ENCODE peak calls at places on chromosome 21, in seven cellular contexts. T, D, P, K, S, R and V are unnamed samples.
A peak's percentile ranks its signal among the peaks of the same experiment; 100 is the strongest.

GRCh38 chr21:26933448-26933847 is 33.4 kb downstream of the ADAMTS5 start:
- DNase-seq in P (no peak), D (no peak), R (no peak), S (no peak), T (peak; percentile 49), K (no peak), V (no peak)

GRCh38 chr21:38796426-38796825 is 9.3 kb upstream of the ETS2 start:
- DNase-seq in K (no peak), P (no peak), D (peak; percentile 56), S (no peak), R (no peak), T (peak; percentile 63), V (no peak)

GRCh38 chr21:19049567-19049966 is 646.0 kb upstream of the TMPRSS15 start:
- DNase-seq in D (no peak), T (no peak), S (peak; percentile 8), K (no peak), R (no peak), P (no peak), V (no peak)

GRCh38 chr21:34766862-34767261 is 98.1 kb downstream of the CLIC6 start:
- DNase-seq in P (no peak), D (no peak), T (no peak), S (no peak), R (no peak), K (no peak), V (no peak)

GRCh38 chr21:18522181-18522771 is 118.7 kb upstream of the TMPRSS15 start:
- DNase-seq in D (no peak), S (peak; percentile 10), P (no peak), K (no peak), R (no peak), T (peak; percentile 4), V (no peak)

GRCh38 chr21:21751286-21751685 is 753.1 kb downstream of the NCAM2 start:
- DNase-seq in S (no peak), T (no peak), P (no peak), K (no peak), R (no peak), D (no peak), V (no peak)

GRCh38 chr21:38269567-38269917 is 12.8 kb downstream of the KCNJ15 start:
- DNase-seq in S (no peak), P (no peak), R (no peak), D (no peak), T (peak; percentile 65), K (no peak), V (no peak)

GRCh38 chr21:39182484-39183271 is 573 bp downstream of the PSMG1 start:
- DNase-seq in P (no peak), D (no peak), K (peak; percentile 4), T (peak; percentile 46), S (peak; percentile 41), R (no peak), V (no peak)

GRCh38 chr21:28099296-28099695 is 893.4 kb downstream of the LTN1 start:
- DNase-seq in D (peak; percentile 10), K (no peak), R (no peak), T (peak; percentile 8), P (no peak), S (no peak), V (no peak)

GRCh38 chr21:30831194-30831765 is 1.7 kb upstream of the KRTAP7-1 start:
- DNase-seq in K (no peak), D (no peak), T (no peak), R (peak; percentile 77), S (peak; percentile 85), P (peak; percentile 8), V (peak; percentile 53)

GRCh38 chr21:25186278-25186677 is 421.0 kb downstream of the MRPL39 start:
- DNase-seq in P (no peak), T (no peak), S (no peak), K (no peak), R (no peak), D (no peak), V (no peak)

GRCh38 chr21:38917045-38917774 is 111.5 kb downstream of the ETS2 start:
- DNase-seq in K (no peak), S (no peak), D (no peak), P (no peak), T (no peak), R (no peak), V (no peak)

GRCh38 chr21:38814126-38815059 is 8.7 kb downstream of the ETS2 start:
- DNase-seq in P (no peak), T (no peak), R (no peak), S (peak; percentile 98), K (no peak), D (no peak), V (peak; percentile 79)

GRCh38 chr21:32256873-32257620 is 21.8 kb downstream of the MIS18A start:
- DNase-seq in P (no peak), D (peak; percentile 91), K (no peak), T (peak; percentile 93), R (no peak), S (peak; percentile 21), V (no peak)

GRCh38 chr21:45464309-45464708 is 59.3 kb downstream of the COL18A1 start:
- DNase-seq in D (no peak), S (no peak), T (no peak), R (no peak), P (no peak), K (no peak), V (no peak)
- H3K4ac ChIP-seq in D (no peak overlapping the region), S (no peak overlapping the region), T (no peak overlapping the region), R (no peak overlapping the region), P (no peak overlapping the region), K (no peak overlapping the region), V (no peak overlapping the region)

DNA sequence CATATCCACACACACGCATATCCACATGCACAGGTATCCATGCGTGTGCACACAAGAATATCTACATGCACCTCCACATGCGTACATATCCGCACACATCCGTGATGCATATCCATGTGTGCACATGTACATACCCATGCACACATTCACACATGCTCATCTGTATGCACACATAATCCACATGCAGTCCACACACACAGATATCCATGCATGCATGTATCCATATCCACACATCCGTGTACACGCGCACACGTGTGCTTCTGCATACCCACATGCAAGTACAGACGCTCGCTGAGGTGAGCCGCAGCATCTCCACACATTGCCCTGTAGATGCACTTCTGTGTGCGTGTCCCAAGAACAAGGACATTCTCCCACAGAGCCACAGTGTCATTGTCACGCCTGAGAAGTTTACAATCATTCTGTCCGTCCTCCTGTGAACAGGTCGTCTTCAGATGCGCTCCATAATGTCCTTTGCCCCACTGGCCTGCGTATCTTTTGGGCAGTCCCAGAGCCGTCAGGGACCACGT is 43.4 kb downstream of the COL18A1 start:
- DNase-seq in T (no peak), S (no peak), D (no peak), K (no peak), P (no peak), R (no peak), V (no peak)
- H3K79me1 ChIP-seq in T (peaks cover 22% of the 10 kb centered on the region), S (peaks cover 27% of the 10 kb centered on the region), D (peaks cover 30% of the 10 kb centered on the region), K (no peaks in the 10 kb centered on the region), P (peaks cover 8% of the 10 kb centered on the region), R (peaks cover 29% of the 10 kb centered on the region), V (peaks cover 7% of the 10 kb centered on the region)

DNA sequence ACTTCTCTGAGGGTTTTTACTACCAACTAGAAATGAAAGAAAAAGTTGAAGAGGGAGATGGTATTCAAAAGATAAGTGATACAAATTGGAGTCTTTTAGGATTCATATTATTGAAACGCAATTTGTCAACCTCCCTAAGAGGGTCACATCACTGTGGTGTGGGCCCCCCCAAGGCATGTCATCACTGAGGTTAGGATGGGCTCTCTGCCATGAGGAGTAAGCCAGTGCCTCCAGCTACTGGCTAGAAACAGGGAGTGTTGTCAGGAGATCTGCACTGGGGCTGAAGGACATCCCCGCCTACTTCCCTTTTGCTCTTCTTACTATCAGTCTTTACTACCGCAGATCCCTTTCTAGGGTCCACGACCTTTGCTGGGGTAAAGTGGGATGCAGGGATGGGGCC is 25.9 kb downstream of the ITSN1 start:
- DNase-seq in K (no peak), T (peak; percentile 45), P (no peak), R (no peak), S (no peak), D (peak; percentile 29), V (no peak)
- H3K4ac ChIP-seq in K (no peak overlapping the region), T (no peak overlapping the region), P (no peak overlapping the region), R (no peak overlapping the region), S (no peak overlapping the region), D (no peak overlapping the region), V (no peak overlapping the region)

DNA sequence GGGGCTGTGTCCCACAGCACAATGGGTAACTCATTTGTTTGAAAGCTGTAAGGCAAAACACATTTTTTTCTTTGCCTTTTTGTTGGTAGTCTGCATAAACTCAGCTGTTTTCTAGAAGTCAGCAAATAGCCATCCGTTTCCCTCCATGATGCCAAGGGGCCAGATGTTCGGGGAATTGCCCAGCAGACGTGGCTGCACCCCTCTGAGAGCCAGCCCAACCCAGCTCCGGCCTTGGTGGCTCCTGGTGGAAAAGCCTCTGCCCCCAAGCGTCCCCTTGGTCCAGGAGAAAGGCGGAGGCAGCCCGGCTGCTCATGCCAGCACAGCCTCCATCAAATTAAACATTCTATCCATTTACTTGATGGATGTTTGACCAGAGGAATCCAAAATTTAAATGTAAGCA is 58.3 kb upstream of the ADARB1 start:
- DNase-seq in K (no peak), R (no peak), S (no peak), T (no peak), P (no peak), D (no peak), V (no peak)
- H3K79me1 ChIP-seq in K (peaks cover 43% of the 10 kb centered on the region), R (no peaks in the 10 kb centered on the region), S (no peaks in the 10 kb centered on the region), T (no peaks in the 10 kb centered on the region), P (no peaks in the 10 kb centered on the region), D (peaks cover 2% of the 10 kb centered on the region), V (no peaks in the 10 kb centered on the region)

GRCh38 chr21:43759651-43760050 is 16.5 kb downstream of the CSTB start:
- DNase-seq in D (no peak), P (no peak), R (no peak), K (no peak), T (no peak), S (no peak), V (no peak)
- H3K4ac ChIP-seq in D (no peak overlapping the region), P (no peak overlapping the region), R (no peak overlapping the region), K (no peak overlapping the region), T (no peak overlapping the region), S (no peak overlapping the region), V (no peak overlapping the region)

DNA sequence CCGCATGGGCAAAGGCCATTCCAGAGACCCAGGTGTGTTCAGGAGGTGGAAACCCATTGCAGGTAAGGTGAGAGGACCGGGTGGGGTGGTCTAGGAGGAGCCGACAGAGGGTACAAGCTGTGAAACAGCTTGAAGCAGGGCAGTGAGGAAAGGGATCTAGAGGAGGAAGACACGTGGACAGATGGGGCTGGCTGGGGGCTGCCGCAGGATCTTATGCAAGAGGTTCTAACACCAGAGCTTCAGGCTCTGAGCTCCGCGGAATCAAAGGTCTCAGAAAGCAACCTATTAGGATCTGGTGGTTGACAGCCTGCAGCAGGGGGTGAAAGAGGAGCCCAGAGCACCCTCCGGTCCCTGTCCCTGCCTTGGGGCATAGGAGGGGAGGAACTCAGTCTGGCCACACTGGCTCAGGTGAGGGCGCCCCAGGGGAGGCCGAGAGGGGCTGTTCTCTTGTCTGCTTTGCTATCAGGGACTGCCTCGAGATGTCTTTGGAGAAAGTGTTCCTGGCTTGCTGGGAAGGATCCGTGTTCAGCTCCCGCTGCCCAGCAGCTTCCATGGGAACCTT is 1.9 kb downstream of the TFF1 start:
- DNase-seq in S (no peak), K (peak; percentile 78), D (no peak), T (no peak), R (no peak), P (no peak), V (no peak)
- H3K79me1 ChIP-seq in S (no peaks in the 10 kb centered on the region), K (no peaks in the 10 kb centered on the region), D (no peaks in the 10 kb centered on the region), T (no peaks in the 10 kb centered on the region), R (no peaks in the 10 kb centered on the region), P (no peaks in the 10 kb centered on the region), V (no peaks in the 10 kb centered on the region)

GRCh38 chr21:42307106-42307505 is 8.1 kb downstream of the TFF3 start:
- DNase-seq in T (no peak), P (no peak), R (no peak), D (no peak), K (no peak), S (no peak), V (no peak)
- H3K4ac ChIP-seq in T (no peak overlapping the region), P (no peak overlapping the region), R (no peak overlapping the region), D (no peak overlapping the region), K (no peak overlapping the region), S (no peak overlapping the region), V (no peak overlapping the region)

GRCh38 chr21:15449556-15449955 is 280.2 kb upstream of the USP25 start:
- DNase-seq in T (peak; percentile 14), D (no peak), S (no peak), P (no peak), K (no peak), R (no peak), V (no peak)
- H3K79me1 ChIP-seq in T (no peaks in the 10 kb centered on the region), D (no peaks in the 10 kb centered on the region), S (no peaks in the 10 kb centered on the region), P (no peaks in the 10 kb centered on the region), K (peaks cover 3% of the 10 kb centered on the region), R (no peaks in the 10 kb centered on the region), V (no peaks in the 10 kb centered on the region)